ENCODE peak calls at places on chromosomes 4 and X, in seven cellular contexts. C, J, W, G, P, Y and U are unnamed samples.

GRCh38 chrX:39477438-39478120 is 620.2 kb downstream of the BCOR start:
- DNase-seq in G (peak), P (no peak), Y (no peak), W (no peak), C (peak), J (peak), U (no peak)

GRCh38 chr4:74757136-74757535 is 37.2 kb downstream of the BTC start:
- DNase-seq in W (no peak), C (no peak), G (no peak), J (no peak), Y (no peak), P (no peak), U (no peak)

GRCh38 chrX:55451125-55451524 is 802 bp upstream of the MAGEH1 start:
- DNase-seq in C (no peak), Y (no peak), P (no peak), W (no peak), J (no peak), G (no peak), U (no peak)

GRCh38 chr4:84803121-84803520 is 163.4 kb downstream of the WDFY3 start:
- DNase-seq in C (no peak), J (no peak), G (no peak), W (no peak), Y (no peak), P (no peak), U (no peak)

GRCh38 chr4:110623710-110624015 is 786 bp upstream of the PITX2 start:
- DNase-seq in G (no peak), W (no peak), J (no peak), Y (no peak), C (no peak), P (no peak), U (no peak)

GRCh38 chr4:148376151-148376550 is 66.1 kb downstream of the NR3C2 start:
- DNase-seq in C (peak), P (peak), G (peak), Y (no peak), W (no peak), J (peak), U (no peak)

GRCh38 chr4:150746156-150746555 is 164.2 kb downstream of the MAB21L2 start:
- DNase-seq in W (no peak), J (peak), G (no peak), P (no peak), Y (no peak), C (peak), U (no peak)

GRCh38 chrX:123809854-123810375 is 49.9 kb upstream of the XIAP start:
- DNase-seq in C (no peak), J (no peak), P (no peak), Y (no peak), G (no peak), W (no peak), U (no peak)

GRCh38 chr4:148207074-148207473 is 235.1 kb downstream of the NR3C2 start:
- DNase-seq in Y (no peak), C (no peak), P (no peak), G (no peak), J (no peak), W (no peak), U (no peak)

GRCh38 chrX:17242470-17242869 is 132.5 kb upstream of the NHS start:
- DNase-seq in Y (peak), P (peak), W (peak), G (no peak), J (peak), C (peak), U (no peak)

GRCh38 chr4:7798215-7798995 is 141.3 kb downstream of the AFAP1 start:
- DNase-seq in W (no peak), Y (no peak), G (no peak), P (no peak), J (peak), C (peak), U (no peak)

GRCh38 chrX:150225756-150226155 is 137.4 kb upstream of the MAMLD1 start:
- DNase-seq in C (no peak), P (no peak), G (no peak), W (no peak), Y (no peak), J (no peak), U (no peak)

GRCh38 chrX:129529685-129530281 is 6.5 kb upstream of the SMARCA1 start:
- DNase-seq in P (peak), Y (no peak), G (no peak), C (peak), J (peak), W (no peak), U (no peak)

GRCh38 chr4:184728858-184729257 is 5.0 kb downstream of the CENPU start:
- DNase-seq in Y (no peak), W (no peak), P (peak), G (no peak), J (peak), C (peak), U (no peak)

GRCh38 chr4:164446516-164446915 is 307.4 kb upstream of the SMIM31 start:
- DNase-seq in G (no peak), J (peak), C (no peak), Y (no peak), W (no peak), P (peak), U (no peak)

GRCh38 chr4:181643466-181643865 is 599.7 kb upstream of the TENM3 start:
- DNase-seq in G (no peak), J (no peak), C (no peak), W (no peak), Y (no peak), P (no peak), U (no peak)

GRCh38 chrX:31063114-31063513 is 8.7 kb downstream of the FTHL17 start:
- DNase-seq in J (no peak), C (no peak), P (no peak), G (no peak), W (no peak), Y (no peak), U (no peak)

GRCh38 chrX:39260965-39261364 is 459.7 kb downstream of the MID1IP1 start:
- DNase-seq in C (peak), J (peak), Y (no peak), W (no peak), G (no peak), P (peak), U (no peak)

GRCh38 chr4:75723117-75723801 is 1.1 kb upstream of the USO1 start:
- DNase-seq in P (peak), Y (no peak), C (peak), G (no peak), W (no peak), J (peak), U (no peak)

GRCh38 chr4:151676301-151676700 is 84.5 kb downstream of the GATB start:
- DNase-seq in P (peak), G (no peak), C (peak), J (peak), W (no peak), Y (no peak), U (no peak)

GRCh38 chr4:73704314-73705055 is 35.9 kb upstream of the CXCL8 start:
- DNase-seq in C (peak), Y (no peak), W (peak), J (peak), P (peak), G (no peak), U (no peak)

GRCh38 chrX:24371391-24371972 is 11.0 kb downstream of the SUPT20HL1 start:
- DNase-seq in P (peak), J (peak), W (peak), Y (peak), G (peak), C (peak), U (no peak)

GRCh38 chr4:52670121-52670520 is 11.0 kb upstream of the USP46 start:
- DNase-seq in J (no peak), Y (no peak), P (peak), G (no peak), W (no peak), C (no peak), U (no peak)

GRCh38 chr4:142874684-142875083 is 28.6 kb upstream of the INPP4B start:
- DNase-seq in G (no peak), Y (no peak), J (no peak), P (no peak), C (no peak), W (no peak), U (no peak)

GRCh38 chr4:62263454-62263853 is 1063.3 kb downstream of the ADGRL3 start:
- DNase-seq in G (no peak), C (no peak), J (no peak), P (no peak), Y (no peak), W (no peak), U (no peak)

GRCh38 chr4:47068986-47069385 is 37.6 kb downstream of the GABRB1 start:
- DNase-seq in C (peak), Y (no peak), W (no peak), P (no peak), J (peak), G (no peak), U (no peak)

GRCh38 chr4:61501812-61502211 is 301.7 kb downstream of the ADGRL3 start:
- DNase-seq in C (no peak), Y (no peak), G (no peak), J (no peak), P (no peak), W (no peak), U (no peak)

GRCh38 chr4:38574559-38575333 is 89.3 kb upstream of the KLF3 start:
- DNase-seq in W (no peak), J (no peak), C (no peak), P (no peak), Y (no peak), G (no peak), U (no peak)

GRCh38 chr4:94532016-94532789 is 80.5 kb downstream of the PDLIM5 start:
- DNase-seq in P (peak), C (peak), Y (no peak), J (peak), W (no peak), G (no peak), U (no peak)

GRCh38 chrX:4909245-4909830 is 1195.9 kb upstream of the PRKX start:
- DNase-seq in C (no peak), W (no peak), Y (no peak), J (no peak), G (no peak), P (no peak), U (no peak)
- TF ChIP-seq CTCF in C (no peak), W (no peak), Y (no peak), J (no peak), G (no peak), P (no peak), U (no peak)

GRCh38 chr4:86497131-86497530 is 97.0 kb upstream of the PTPN13 start:
- DNase-seq in G (no peak), W (no peak), P (peak), J (peak), C (peak), Y (no peak), U (no peak)
- TF ChIP-seq CTCF in G (no peak), W (no peak), P (no peak), J (no peak), C (no peak), Y (no peak), U (no peak)

GRCh38 chr4:10715696-10716095 is 31.1 kb upstream of the CLNK start:
- DNase-seq in G (no peak), C (peak), P (no peak), Y (no peak), J (peak), W (no peak), U (no peak)

GRCh38 chr4:10715135-10715534 is 30.6 kb upstream of the CLNK start:
- DNase-seq in Y (no peak), J (no peak), W (no peak), C (no peak), G (no peak), P (no peak), U (no peak)

GRCh38 chr4:10721616-10722015 is 37.0 kb upstream of the CLNK start:
- DNase-seq in J (no peak), G (no peak), P (no peak), C (no peak), Y (no peak), W (no peak), U (no peak)

GRCh38 chr4:10716163-10716562 is 31.6 kb upstream of the CLNK start:
- DNase-seq in G (no peak), C (no peak), J (no peak), P (no peak), Y (no peak), W (no peak), U (no peak)
- TF ChIP-seq CTCF in G (no peak), C (no peak), J (no peak), P (no peak), Y (no peak), W (no peak), U (peak)

GRCh38 chrX:138026211-138026610 is 460.3 kb downstream of the ZIC3 start:
- DNase-seq in W (no peak), P (no peak), J (no peak), Y (no peak), C (peak), G (no peak), U (no peak)
- TF ChIP-seq CTCF in W (no peak), P (peak), J (peak), Y (peak), C (no peak), G (no peak), U (peak)

DNA sequence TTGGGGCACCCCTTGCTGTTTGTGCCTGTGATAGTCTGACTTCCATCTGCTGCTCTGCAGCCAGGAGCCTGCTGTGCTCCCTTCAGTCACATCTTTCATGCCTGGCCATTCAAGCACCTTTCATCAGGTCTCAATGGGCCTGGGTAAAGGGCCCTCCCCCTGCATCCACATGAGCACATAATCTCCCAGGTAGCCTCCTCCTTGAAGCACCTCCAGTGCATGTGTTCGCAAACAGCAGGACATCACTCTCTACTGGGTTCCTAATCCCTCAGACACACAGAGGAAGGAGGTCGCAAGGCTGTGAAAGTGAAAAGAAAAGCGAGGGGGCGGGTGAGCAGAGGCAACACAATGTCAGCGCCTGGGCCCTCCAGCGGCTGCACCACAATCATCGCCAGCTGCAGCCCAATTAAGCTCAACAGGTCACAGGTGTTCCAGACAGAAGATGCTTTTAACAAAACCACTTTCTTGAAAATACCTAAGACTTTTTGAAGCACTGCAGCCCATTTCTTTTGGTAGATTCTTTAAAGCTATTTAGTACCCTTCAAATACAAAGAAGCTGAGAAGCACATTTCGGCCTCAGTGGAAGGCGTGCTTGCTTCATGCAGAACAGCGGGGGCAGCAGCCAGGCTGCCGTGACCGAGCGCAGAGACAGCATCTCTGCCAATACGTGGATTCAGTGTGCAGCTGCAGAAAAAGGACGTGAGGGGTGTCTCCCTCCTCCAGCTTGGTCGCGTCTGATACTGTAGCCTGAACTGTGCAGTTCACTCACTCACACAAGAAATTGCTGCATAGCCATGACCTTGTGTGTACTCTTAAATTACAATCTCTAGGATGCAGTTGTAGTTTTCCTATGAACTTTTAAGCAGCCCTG is 92.2 kb upstream of the SPRY1 start:
- DNase-seq in G (no peak), C (no peak), W (no peak), Y (peak), J (no peak), P (no peak), U (no peak)
- TF ChIP-seq CTCF in G (no peak), C (no peak), W (no peak), Y (no peak), J (no peak), P (no peak), U (no peak)

DNA sequence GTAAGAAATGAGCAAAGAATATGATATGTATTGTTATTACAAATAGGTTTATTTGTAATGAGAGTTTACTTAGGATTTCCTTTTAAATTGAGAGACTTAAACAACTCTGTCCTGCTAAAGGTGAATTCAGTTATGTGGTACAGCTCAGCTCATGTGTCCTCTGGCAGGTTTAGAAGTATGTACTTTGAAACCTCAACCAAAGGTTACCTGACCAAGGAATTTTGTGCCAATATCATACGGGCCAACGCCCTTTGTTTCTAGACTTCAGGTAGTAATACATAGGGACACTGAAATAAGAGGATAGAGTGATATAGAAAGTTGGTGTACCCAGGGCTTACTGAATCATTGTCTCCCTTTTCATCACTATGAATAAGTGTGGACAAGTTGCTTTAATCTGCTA is 25.7 kb downstream of the SLAIN2 start:
- DNase-seq in J (no peak), Y (no peak), W (no peak), G (no peak), P (no peak), C (no peak), U (no peak)
- TF ChIP-seq CTCF in J (no peak), Y (no peak), W (no peak), G (no peak), P (no peak), C (no peak), U (no peak)

DNA sequence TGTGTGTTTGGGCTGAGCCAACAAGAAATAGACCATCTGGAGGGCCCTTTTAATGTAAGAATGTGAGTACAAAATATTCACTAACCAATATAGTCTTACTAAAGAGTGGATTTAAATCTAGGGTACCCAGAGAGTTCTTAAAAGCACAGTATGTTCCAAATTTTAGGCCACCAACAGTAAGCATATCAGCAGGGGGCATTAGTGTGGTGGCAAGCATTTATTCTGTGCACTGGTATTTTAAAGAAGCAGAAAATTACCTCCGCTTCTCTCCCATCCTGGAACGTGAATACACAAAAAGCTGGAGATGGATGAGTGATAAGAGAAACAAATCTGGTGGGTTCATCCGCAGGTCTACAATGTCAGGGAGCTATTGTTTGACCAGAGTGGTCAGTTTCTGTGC is 444.5 kb upstream of the IGFBP7 start:
- DNase-seq in Y (no peak), C (no peak), P (no peak), J (no peak), G (no peak), W (no peak), U (no peak)
- TF ChIP-seq CTCF in Y (no peak), C (no peak), P (no peak), J (no peak), G (no peak), W (no peak), U (no peak)

DNA sequence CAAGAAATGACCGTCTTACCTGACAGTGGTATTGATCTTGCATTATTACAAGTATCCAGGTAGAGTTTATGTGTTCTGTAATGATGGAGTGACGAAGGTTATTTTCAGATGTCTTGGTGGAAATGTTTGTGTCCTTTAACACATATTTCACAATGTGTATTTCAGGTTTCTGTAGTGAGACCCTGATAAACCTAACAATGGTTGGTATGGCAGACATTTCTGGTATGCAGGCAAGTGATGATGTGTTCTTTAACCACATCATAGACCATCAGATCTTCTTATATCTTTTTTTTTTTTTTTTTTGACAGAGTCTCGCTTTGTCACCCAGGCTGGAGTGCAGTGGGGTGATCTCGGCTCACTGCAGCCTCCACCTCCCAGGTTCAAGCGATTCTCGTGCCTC is 14.6 kb upstream of the ATXN3L start:
- DNase-seq in Y (no peak), J (peak), G (no peak), P (no peak), W (no peak), C (peak), U (no peak)
- TF ChIP-seq CTCF in Y (no peak), J (no peak), G (no peak), P (no peak), W (no peak), C (no peak), U (no peak)

GRCh38 chrX:134019567-134020206 is 34.3 kb upstream of the GPC3 start:
- DNase-seq in J (no peak), G (no peak), Y (no peak), W (no peak), P (no peak), C (no peak), U (no peak)

GRCh38 chrX:134024686-134025377 is 39.4 kb upstream of the GPC3 start:
- DNase-seq in Y (no peak), C (no peak), W (no peak), P (no peak), G (no peak), J (no peak), U (no peak)

GRCh38 chrX:134025986-134026731 is 40.8 kb upstream of the GPC3 start:
- DNase-seq in Y (no peak), G (no peak), C (peak), W (no peak), P (no peak), J (no peak), U (no peak)

GRCh38 chrX:134023851-134024281 is 38.5 kb upstream of the GPC3 start:
- DNase-seq in C (no peak), P (no peak), W (no peak), J (no peak), Y (no peak), G (no peak), U (no peak)

GRCh38 chrX:134020910-134021309 is 35.5 kb upstream of the GPC3 start:
- DNase-seq in W (no peak), G (no peak), P (no peak), Y (no peak), J (no peak), C (no peak), U (no peak)
- TF ChIP-seq CTCF in W (no peak), G (no peak), P (peak), Y (no peak), J (no peak), C (no peak), U (peak)